ENCODE peak calls at places on chromosomes 13 and 19, in ten cellular contexts. L is nucleus accumbens; A is ACHN; U is activated CD4-positive, alpha-beta T cell treated with anti-CD3 and anti-CD28 coated beads, Interleukin-2, amount 10 ng/mL, durations not matched to agents 7 days and 5 days; B is AG09309; I is caudate nucleus; N is frontal cortex; Q is T-helper 1 cell; K is esophagus squamous epithelium; M is DMS53. D is an unnamed sample.

GRCh38 chr19:11624064-11624463 is 26.8 kb downstream of the ZNF627 start:
- DNase-seq in L (no peak), A (no peak), U (no peak), B (peak), I (no peak), N (no peak), Q (no peak), K (no peak), M (no peak), D (no peak)

GRCh38 chr13:110705356-110705825 is 525 bp downstream of the CARS2 start:
- DNase-seq in L (no peak), A (peak), U (no peak), B (no peak), I (no peak), N (no peak), Q (no peak), K (no peak), M (no peak), D (peak)

GRCh38 chr19:17779281-17779930 is 15.5 kb upstream of the B3GNT3 start:
- DNase-seq in L (peak), A (no peak), U (no peak), B (no peak), I (peak), N (peak), Q (no peak), K (no peak), M (peak), D (no peak)

GRCh38 chr19:45745606-45746005 is 12.4 kb downstream of the MEIOSIN start:
- DNase-seq in L (no peak), A (no peak), U (no peak), B (no peak), I (no peak), N (no peak), Q (no peak), K (no peak), M (no peak), D (no peak)

GRCh38 chr13:27041341-27041740 is 130.3 kb downstream of the USP12 start:
- DNase-seq in L (no peak), A (no peak), U (no peak), B (no peak), I (no peak), N (no peak), Q (no peak), K (no peak), M (no peak), D (no peak)

GRCh38 chr13:79799466-79799865 is 318.5 kb downstream of the NDFIP2 start:
- DNase-seq in L (no peak), A (no peak), U (no peak), B (no peak), I (no peak), N (no peak), Q (no peak), K (no peak), M (no peak), D (no peak)

GRCh38 chr13:30456290-30456689 is 9.4 kb downstream of the HMGB1 start:
- DNase-seq in L (no peak), A (no peak), U (no peak), B (no peak), I (no peak), N (no peak), Q (no peak), K (no peak), M (no peak), D (no peak)

GRCh38 chr19:7655581-7655980 is 13.3 kb upstream of the RETN start:
- DNase-seq in L (no peak), A (no peak), U (no peak), B (no peak), I (no peak), N (no peak), Q (no peak), K (no peak), M (no peak), D (no peak)

GRCh38 chr13:106530209-106530906 is 5.1 kb downstream of the EFNB2 start:
- DNase-seq in L (no peak), A (no peak), U (no peak), B (no peak), I (peak), N (no peak), Q (no peak), K (no peak), M (peak), D (peak)

GRCh38 chr13:32314968-32315254 is 252 bp downstream of the ZAR1L start:
- DNase-seq in L (no peak), A (peak), U (peak), B (no peak), I (peak), N (peak), Q (peak), K (no peak), M (peak), D (peak)

GRCh38 chr13:110405597-110406450 is 98.7 kb downstream of the COL4A2 start:
- DNase-seq in L (no peak), A (no peak), U (no peak), B (no peak), I (no peak), N (no peak), Q (no peak), K (no peak), M (no peak), D (no peak)

GRCh38 chr13:44131069-44131614 is 242.5 kb upstream of the SERP2 start:
- DNase-seq in L (no peak), A (peak), U (no peak), B (no peak), I (no peak), N (no peak), Q (no peak), K (no peak), M (no peak), D (no peak)

GRCh38 chr13:105336706-105337582 is 1198.5 kb downstream of the EFNB2 start:
- DNase-seq in L (no peak), A (no peak), U (no peak), B (peak), I (no peak), N (no peak), Q (no peak), K (no peak), M (no peak), D (no peak)

GRCh38 chr13:36919206-36919832 is 719 bp downstream of the SMAD9 start:
- DNase-seq in L (no peak), A (no peak), U (no peak), B (no peak), I (peak), N (peak), Q (no peak), K (no peak), M (peak), D (no peak)

GRCh38 chr13:79398915-79399314 is 7.1 kb downstream of the RBM26 start:
- DNase-seq in L (no peak), A (no peak), U (no peak), B (no peak), I (peak), N (no peak), Q (no peak), K (no peak), M (peak), D (no peak)

D was measured in HT-29.